ENCODE peak calls at places on chromosomes 4 and X, in six cellular contexts. One of them, this sample, is unnamed.

GRCh38 chrX:140710710-140711109 is 1.2 kb downstream of the LINC00632 start:
- DNase-seq in NCI-H460: no peak
- DNase-seq in activated T-cell treated with anti-CD3 and anti-CD28 coated beads, Interleukin-2, amount 50 U/mL, for 72 hours: no peak
- DNase-seq in activated naive CD8-positive, alpha-beta T cell treated with anti-CD3 and anti-CD28 coated beads, Interleukin-2, amount 10 ng/mL, durations not matched to agents 7 days and 5 days: no peak
- DNase-seq in mesendoderm: no peak
- DNase-seq in breast epithelium: no peak
- DNase-seq in this sample: no peak

GRCh38 chr4:39467470-39467869 is 8.6 kb downstream of the LIAS start:
- DNase-seq in NCI-H460: no peak
- DNase-seq in activated T-cell treated with anti-CD3 and anti-CD28 coated beads, Interleukin-2, amount 50 U/mL, for 72 hours: no peak
- DNase-seq in activated naive CD8-positive, alpha-beta T cell treated with anti-CD3 and anti-CD28 coated beads, Interleukin-2, amount 10 ng/mL, durations not matched to agents 7 days and 5 days: no peak
- DNase-seq in mesendoderm: no peak
- DNase-seq in breast epithelium: no peak
- DNase-seq in this sample: no peak

GRCh38 chr4:65670331-65671031 is at the start of gene EPHA5:
- DNase-seq in NCI-H460: peak
- DNase-seq in activated T-cell treated with anti-CD3 and anti-CD28 coated beads, Interleukin-2, amount 50 U/mL, for 72 hours: no peak
- DNase-seq in activated naive CD8-positive, alpha-beta T cell treated with anti-CD3 and anti-CD28 coated beads, Interleukin-2, amount 10 ng/mL, durations not matched to agents 7 days and 5 days: peak
- DNase-seq in mesendoderm: peak
- DNase-seq in breast epithelium: no peak
- DNase-seq in this sample: peak

GRCh38 chr4:5045099-5045498 is 6.2 kb upstream of the STK32B start:
- DNase-seq in NCI-H460: no peak
- DNase-seq in activated T-cell treated with anti-CD3 and anti-CD28 coated beads, Interleukin-2, amount 50 U/mL, for 72 hours: no peak
- DNase-seq in activated naive CD8-positive, alpha-beta T cell treated with anti-CD3 and anti-CD28 coated beads, Interleukin-2, amount 10 ng/mL, durations not matched to agents 7 days and 5 days: no peak
- DNase-seq in mesendoderm: peak
- DNase-seq in breast epithelium: no peak
- DNase-seq in this sample: no peak

GRCh38 chrX:134171661-134172587 is 65.1 kb upstream of the CCDC160 start:
- DNase-seq in NCI-H460: no peak
- DNase-seq in activated T-cell treated with anti-CD3 and anti-CD28 coated beads, Interleukin-2, amount 50 U/mL, for 72 hours: peak
- DNase-seq in activated naive CD8-positive, alpha-beta T cell treated with anti-CD3 and anti-CD28 coated beads, Interleukin-2, amount 10 ng/mL, durations not matched to agents 7 days and 5 days: peak
- DNase-seq in mesendoderm: peak
- DNase-seq in breast epithelium: no peak
- DNase-seq in this sample: peak

GRCh38 chr4:75142850-75143249 is 209.9 kb downstream of the PARM1 start:
- DNase-seq in NCI-H460: no peak
- DNase-seq in activated T-cell treated with anti-CD3 and anti-CD28 coated beads, Interleukin-2, amount 50 U/mL, for 72 hours: no peak
- DNase-seq in activated naive CD8-positive, alpha-beta T cell treated with anti-CD3 and anti-CD28 coated beads, Interleukin-2, amount 10 ng/mL, durations not matched to agents 7 days and 5 days: no peak
- DNase-seq in mesendoderm: no peak
- DNase-seq in breast epithelium: no peak
- DNase-seq in this sample: no peak

GRCh38 chr4:73187325-73187724 is 71.3 kb downstream of the ANKRD17 start:
- DNase-seq in NCI-H460: no peak
- DNase-seq in activated T-cell treated with anti-CD3 and anti-CD28 coated beads, Interleukin-2, amount 50 U/mL, for 72 hours: no peak
- DNase-seq in activated naive CD8-positive, alpha-beta T cell treated with anti-CD3 and anti-CD28 coated beads, Interleukin-2, amount 10 ng/mL, durations not matched to agents 7 days and 5 days: no peak
- DNase-seq in mesendoderm: peak
- DNase-seq in breast epithelium: no peak
- DNase-seq in this sample: no peak

GRCh38 chr4:15376594-15376993 is 51.2 kb upstream of the C1QTNF7 start:
- DNase-seq in NCI-H460: no peak
- DNase-seq in activated T-cell treated with anti-CD3 and anti-CD28 coated beads, Interleukin-2, amount 50 U/mL, for 72 hours: no peak
- DNase-seq in activated naive CD8-positive, alpha-beta T cell treated with anti-CD3 and anti-CD28 coated beads, Interleukin-2, amount 10 ng/mL, durations not matched to agents 7 days and 5 days: no peak
- DNase-seq in mesendoderm: no peak
- DNase-seq in breast epithelium: no peak
- DNase-seq in this sample: no peak

GRCh38 chrX:48090123-48090522 is 18.7 kb upstream of the ZNF630 start:
- DNase-seq in NCI-H460: no peak
- DNase-seq in activated T-cell treated with anti-CD3 and anti-CD28 coated beads, Interleukin-2, amount 50 U/mL, for 72 hours: no peak
- DNase-seq in activated naive CD8-positive, alpha-beta T cell treated with anti-CD3 and anti-CD28 coated beads, Interleukin-2, amount 10 ng/mL, durations not matched to agents 7 days and 5 days: no peak
- DNase-seq in mesendoderm: no peak
- DNase-seq in breast epithelium: no peak
- DNase-seq in this sample: no peak

GRCh38 chr4:150886597-150886996 is 128.5 kb downstream of the LRBA start:
- DNase-seq in NCI-H460: no peak
- DNase-seq in activated T-cell treated with anti-CD3 and anti-CD28 coated beads, Interleukin-2, amount 50 U/mL, for 72 hours: no peak
- DNase-seq in activated naive CD8-positive, alpha-beta T cell treated with anti-CD3 and anti-CD28 coated beads, Interleukin-2, amount 10 ng/mL, durations not matched to agents 7 days and 5 days: no peak
- DNase-seq in mesendoderm: no peak
- DNase-seq in breast epithelium: no peak
- DNase-seq in this sample: no peak

GRCh38 chr4:98275129-98275528 is 13.9 kb downstream of the RAP1GDS1 start:
- DNase-seq in NCI-H460: no peak
- DNase-seq in activated T-cell treated with anti-CD3 and anti-CD28 coated beads, Interleukin-2, amount 50 U/mL, for 72 hours: no peak
- DNase-seq in activated naive CD8-positive, alpha-beta T cell treated with anti-CD3 and anti-CD28 coated beads, Interleukin-2, amount 10 ng/mL, durations not matched to agents 7 days and 5 days: no peak
- DNase-seq in mesendoderm: no peak
- DNase-seq in breast epithelium: no peak
- DNase-seq in this sample: no peak

GRCh38 chr4:24720979-24721378 is 74.4 kb upstream of the SOD3 start:
- DNase-seq in NCI-H460: no peak
- DNase-seq in activated T-cell treated with anti-CD3 and anti-CD28 coated beads, Interleukin-2, amount 50 U/mL, for 72 hours: no peak
- DNase-seq in activated naive CD8-positive, alpha-beta T cell treated with anti-CD3 and anti-CD28 coated beads, Interleukin-2, amount 10 ng/mL, durations not matched to agents 7 days and 5 days: no peak
- DNase-seq in mesendoderm: no peak
- DNase-seq in breast epithelium: no peak
- DNase-seq in this sample: no peak

GRCh38 chr4:100929753-100930152 is 411.9 kb upstream of the EMCN start:
- DNase-seq in NCI-H460: no peak
- DNase-seq in activated T-cell treated with anti-CD3 and anti-CD28 coated beads, Interleukin-2, amount 50 U/mL, for 72 hours: no peak
- DNase-seq in activated naive CD8-positive, alpha-beta T cell treated with anti-CD3 and anti-CD28 coated beads, Interleukin-2, amount 10 ng/mL, durations not matched to agents 7 days and 5 days: no peak
- DNase-seq in mesendoderm: no peak
- DNase-seq in breast epithelium: no peak
- DNase-seq in this sample: no peak

GRCh38 chr4:55020131-55020530 is 105.3 kb downstream of the KDR start:
- DNase-seq in NCI-H460: no peak
- DNase-seq in activated T-cell treated with anti-CD3 and anti-CD28 coated beads, Interleukin-2, amount 50 U/mL, for 72 hours: no peak
- DNase-seq in activated naive CD8-positive, alpha-beta T cell treated with anti-CD3 and anti-CD28 coated beads, Interleukin-2, amount 10 ng/mL, durations not matched to agents 7 days and 5 days: no peak
- DNase-seq in mesendoderm: no peak
- DNase-seq in breast epithelium: no peak
- DNase-seq in this sample: no peak

GRCh38 chrX:155888139-155888538 is 7.0 kb downstream of the VAMP7 start:
- DNase-seq in NCI-H460: no peak
- DNase-seq in activated T-cell treated with anti-CD3 and anti-CD28 coated beads, Interleukin-2, amount 50 U/mL, for 72 hours: no peak
- DNase-seq in activated naive CD8-positive, alpha-beta T cell treated with anti-CD3 and anti-CD28 coated beads, Interleukin-2, amount 10 ng/mL, durations not matched to agents 7 days and 5 days: no peak
- DNase-seq in mesendoderm: peak
- DNase-seq in breast epithelium: no peak
- DNase-seq in this sample: no peak

GRCh38 chr4:102772738-102773340 is 12.1 kb upstream of the MANBA start:
- DNase-seq in NCI-H460: no peak
- DNase-seq in activated T-cell treated with anti-CD3 and anti-CD28 coated beads, Interleukin-2, amount 50 U/mL, for 72 hours: no peak
- DNase-seq in activated naive CD8-positive, alpha-beta T cell treated with anti-CD3 and anti-CD28 coated beads, Interleukin-2, amount 10 ng/mL, durations not matched to agents 7 days and 5 days: no peak
- DNase-seq in mesendoderm: no peak
- DNase-seq in breast epithelium: no peak
- DNase-seq in this sample: no peak

GRCh38 chr4:68148795-68149685 is 19.4 kb upstream of the TMPRSS11F start:
- DNase-seq in NCI-H460: no peak
- DNase-seq in activated T-cell treated with anti-CD3 and anti-CD28 coated beads, Interleukin-2, amount 50 U/mL, for 72 hours: no peak
- DNase-seq in activated naive CD8-positive, alpha-beta T cell treated with anti-CD3 and anti-CD28 coated beads, Interleukin-2, amount 10 ng/mL, durations not matched to agents 7 days and 5 days: no peak
- DNase-seq in mesendoderm: no peak
- DNase-seq in breast epithelium: no peak
- DNase-seq in this sample: no peak

GRCh38 chr4:80239480-80239879 is 27.0 kb upstream of the FGF5 start:
- DNase-seq in NCI-H460: no peak
- DNase-seq in activated T-cell treated with anti-CD3 and anti-CD28 coated beads, Interleukin-2, amount 50 U/mL, for 72 hours: no peak
- DNase-seq in activated naive CD8-positive, alpha-beta T cell treated with anti-CD3 and anti-CD28 coated beads, Interleukin-2, amount 10 ng/mL, durations not matched to agents 7 days and 5 days: no peak
- DNase-seq in mesendoderm: no peak
- DNase-seq in breast epithelium: no peak
- DNase-seq in this sample: no peak